ENCODE peak calls at places on chromosomes 5 and 9, in seven cellular contexts. One of them, this sample, is unnamed.

GRCh38 chr5:144183254-144183889 is 12.7 kb downstream of the KCTD16 start:
- DNase-seq in GM20000: no peak
- DNase-seq in BJ: no peak
- DNase-seq in fibroblast of lung: peak
- DNase-seq in neural progenitor cell: peak
- DNase-seq in epithelial cell of esophagus: peak
- DNase-seq in HCT116: no peak
- DNase-seq in this sample: no peak

GRCh38 chr5:154756203-154756870 is 1.2 kb downstream of the LARP1 start:
- DNase-seq in epithelial cell of esophagus: peak
- DNase-seq in HCT116: no peak
- DNase-seq in BJ: no peak
- DNase-seq in neural progenitor cell: peak
- DNase-seq in fibroblast of lung: no peak
- DNase-seq in GM20000: peak
- DNase-seq in this sample: peak

GRCh38 chr5:166716856-166717492 is 1574.5 kb upstream of the WWC1 start:
- DNase-seq in GM20000: no peak
- DNase-seq in BJ: no peak
- DNase-seq in epithelial cell of esophagus: no peak
- DNase-seq in HCT116: no peak
- DNase-seq in neural progenitor cell: no peak
- DNase-seq in fibroblast of lung: no peak
- DNase-seq in this sample: no peak

GRCh38 chr9:14768561-14769234 is 46.2 kb upstream of the CER1 start:
- DNase-seq in HCT116: peak
- DNase-seq in fibroblast of lung: peak
- DNase-seq in epithelial cell of esophagus: peak
- DNase-seq in neural progenitor cell: peak
- DNase-seq in BJ: peak
- DNase-seq in GM20000: peak
- DNase-seq in this sample: peak

GRCh38 chr9:116870566-116870965 is 183.5 kb downstream of the TRIM32 start:
- DNase-seq in BJ: no peak
- DNase-seq in fibroblast of lung: no peak
- DNase-seq in neural progenitor cell: no peak
- DNase-seq in epithelial cell of esophagus: peak
- DNase-seq in GM20000: no peak
- DNase-seq in HCT116: peak
- DNase-seq in this sample: peak

GRCh38 chr5:157523976-157524375 is 51.6 kb downstream of the ADAM19 start:
- DNase-seq in epithelial cell of esophagus: no peak
- DNase-seq in GM20000: no peak
- DNase-seq in HCT116: no peak
- DNase-seq in fibroblast of lung: no peak
- DNase-seq in BJ: no peak
- DNase-seq in neural progenitor cell: peak
- DNase-seq in this sample: no peak

GRCh38 chr5:138661991-138662434 is 86.8 kb upstream of the HSPA9 start:
- DNase-seq in fibroblast of lung: no peak
- DNase-seq in HCT116: no peak
- DNase-seq in neural progenitor cell: no peak
- DNase-seq in epithelial cell of esophagus: no peak
- DNase-seq in BJ: no peak
- DNase-seq in GM20000: no peak
- DNase-seq in this sample: no peak

GRCh38 chr5:54996476-54996875 is 11.1 kb upstream of the ESM1 start:
- DNase-seq in epithelial cell of esophagus: no peak
- DNase-seq in GM20000: no peak
- DNase-seq in neural progenitor cell: no peak
- DNase-seq in BJ: no peak
- DNase-seq in fibroblast of lung: no peak
- DNase-seq in HCT116: no peak
- DNase-seq in this sample: no peak

GRCh38 chr5:73382412-73382795 is 66.2 kb downstream of the FOXD1 start:
- DNase-seq in HCT116: no peak
- DNase-seq in epithelial cell of esophagus: no peak
- DNase-seq in GM20000: no peak
- DNase-seq in fibroblast of lung: no peak
- DNase-seq in neural progenitor cell: no peak
- DNase-seq in BJ: no peak
- DNase-seq in this sample: no peak

GRCh38 chr9:16118090-16118489 is 565.2 kb downstream of the CCDC171 start:
- DNase-seq in neural progenitor cell: no peak
- DNase-seq in epithelial cell of esophagus: no peak
- DNase-seq in HCT116: no peak
- DNase-seq in fibroblast of lung: no peak
- DNase-seq in BJ: no peak
- DNase-seq in GM20000: no peak
- DNase-seq in this sample: no peak

GRCh38 chr5:158660726-158661125 is 439.0 kb downstream of the EBF1 start:
- DNase-seq in fibroblast of lung: no peak
- DNase-seq in neural progenitor cell: no peak
- DNase-seq in GM20000: no peak
- DNase-seq in epithelial cell of esophagus: no peak
- DNase-seq in HCT116: no peak
- DNase-seq in BJ: peak
- DNase-seq in this sample: no peak

GRCh38 chr5:150106669-150107068 is 20.3 kb upstream of the CSF1R start:
- DNase-seq in fibroblast of lung: no peak
- DNase-seq in GM20000: peak
- DNase-seq in neural progenitor cell: no peak
- DNase-seq in BJ: no peak
- DNase-seq in HCT116: no peak
- DNase-seq in epithelial cell of esophagus: no peak
- DNase-seq in this sample: no peak

GRCh38 chr5:35618791-35619190 is 1.1 kb downstream of the SPEF2 start:
- DNase-seq in neural progenitor cell: no peak
- DNase-seq in GM20000: no peak
- DNase-seq in BJ: no peak
- DNase-seq in fibroblast of lung: no peak
- DNase-seq in epithelial cell of esophagus: no peak
- DNase-seq in HCT116: no peak
- DNase-seq in this sample: no peak

GRCh38 chr9:79686381-79687130 is 114.8 kb downstream of the TLE4 start:
- DNase-seq in BJ: peak
- DNase-seq in fibroblast of lung: peak
- DNase-seq in epithelial cell of esophagus: peak
- DNase-seq in HCT116: no peak
- DNase-seq in GM20000: no peak
- DNase-seq in neural progenitor cell: no peak
- DNase-seq in this sample: no peak

GRCh38 chr9:121686930-121687541 is 35.6 kb downstream of the DAB2IP start:
- DNase-seq in neural progenitor cell: peak
- DNase-seq in GM20000: peak
- DNase-seq in BJ: no peak
- DNase-seq in HCT116: peak
- DNase-seq in epithelial cell of esophagus: peak
- DNase-seq in fibroblast of lung: peak
- DNase-seq in this sample: peak
- TF ChIP-seq CTCF in neural progenitor cell: peak
- TF ChIP-seq CTCF in GM20000: peak
- TF ChIP-seq CTCF in BJ: peak
- TF ChIP-seq CTCF in HCT116: peak
- TF ChIP-seq CTCF in epithelial cell of esophagus: peak
- TF ChIP-seq CTCF in fibroblast of lung: peak
- TF ChIP-seq CTCF in this sample: peak

DNA sequence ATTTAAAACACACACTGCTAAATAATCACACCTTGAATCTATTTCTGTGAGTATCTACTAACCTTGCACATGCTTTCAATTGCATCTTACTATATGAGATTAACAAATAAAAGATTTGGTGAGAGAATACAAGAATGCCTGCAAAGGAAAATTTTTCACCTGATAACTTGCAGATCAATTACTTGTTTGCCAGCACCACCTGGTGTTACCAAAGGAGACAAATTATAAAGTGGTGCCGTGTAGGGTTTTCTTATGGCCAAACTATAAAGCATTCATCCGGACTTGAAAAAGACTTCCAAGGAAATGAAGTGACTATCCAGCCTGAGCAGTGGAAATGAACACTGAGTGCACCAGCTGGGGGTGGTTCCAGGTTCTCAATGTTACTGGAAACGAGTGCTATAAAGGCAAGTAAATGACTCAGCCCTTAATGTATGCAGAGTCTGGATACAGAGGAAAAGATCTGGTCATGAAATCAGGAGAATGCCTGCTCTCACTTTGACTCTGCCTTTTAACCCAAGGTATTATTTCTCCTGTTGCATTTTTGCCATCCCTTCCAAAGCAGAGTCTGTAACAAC is 113.2 kb downstream of the DNAH5 start:
- DNase-seq in epithelial cell of esophagus: peak
- DNase-seq in neural progenitor cell: no peak
- DNase-seq in fibroblast of lung: no peak
- DNase-seq in HCT116: no peak
- DNase-seq in GM20000: no peak
- DNase-seq in BJ: no peak
- DNase-seq in this sample: no peak
- TF ChIP-seq CTCF in epithelial cell of esophagus: peak
- TF ChIP-seq CTCF in neural progenitor cell: peak
- TF ChIP-seq CTCF in fibroblast of lung: no peak
- TF ChIP-seq CTCF in HCT116: no peak
- TF ChIP-seq CTCF in GM20000: no peak
- TF ChIP-seq CTCF in BJ: no peak
- TF ChIP-seq CTCF in this sample: peak

DNA sequence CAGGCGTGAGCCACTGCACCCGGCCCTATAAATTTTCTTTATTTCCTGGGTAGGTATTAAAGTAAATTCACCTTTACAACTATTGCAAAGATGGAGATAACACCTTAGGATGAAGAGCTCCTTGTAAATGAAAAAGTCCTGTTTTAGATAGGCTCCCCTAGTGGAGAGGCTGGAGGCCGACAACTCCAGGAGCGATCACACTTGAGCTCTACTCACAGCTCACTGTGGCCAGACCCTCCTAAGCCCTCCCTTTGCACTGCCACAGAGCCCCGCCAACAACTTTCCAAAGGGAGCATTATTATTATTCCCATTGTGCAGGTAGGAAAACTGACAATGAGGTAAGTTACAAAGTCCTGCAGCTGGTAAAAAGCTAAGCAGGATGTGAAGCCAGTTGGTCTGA is 139.1 kb upstream of the ERCC6L2 start:
- DNase-seq in fibroblast of lung: no peak
- DNase-seq in GM20000: no peak
- DNase-seq in neural progenitor cell: peak
- DNase-seq in BJ: no peak
- DNase-seq in HCT116: no peak
- DNase-seq in epithelial cell of esophagus: no peak
- DNase-seq in this sample: no peak
- TF ChIP-seq CTCF in fibroblast of lung: no peak
- TF ChIP-seq CTCF in GM20000: no peak
- TF ChIP-seq CTCF in neural progenitor cell: peak
- TF ChIP-seq CTCF in BJ: peak
- TF ChIP-seq CTCF in HCT116: no peak
- TF ChIP-seq CTCF in epithelial cell of esophagus: peak
- TF ChIP-seq CTCF in this sample: peak

GRCh38 chr5:172385164-172385563 is 69.2 kb downstream of the SH3PXD2B start:
- DNase-seq in BJ: no peak
- DNase-seq in epithelial cell of esophagus: no peak
- DNase-seq in fibroblast of lung: no peak
- DNase-seq in GM20000: no peak
- DNase-seq in HCT116: no peak
- DNase-seq in neural progenitor cell: no peak
- DNase-seq in this sample: no peak

GRCh38 chr5:172385661-172386187 is 68.6 kb downstream of the SH3PXD2B start:
- DNase-seq in GM20000: no peak
- DNase-seq in BJ: no peak
- DNase-seq in HCT116: no peak
- DNase-seq in epithelial cell of esophagus: no peak
- DNase-seq in neural progenitor cell: no peak
- DNase-seq in fibroblast of lung: no peak
- DNase-seq in this sample: no peak

GRCh38 chr5:172395483-172395882 is 58.8 kb downstream of the SH3PXD2B start:
- DNase-seq in epithelial cell of esophagus: no peak
- DNase-seq in BJ: no peak
- DNase-seq in neural progenitor cell: no peak
- DNase-seq in GM20000: no peak
- DNase-seq in fibroblast of lung: no peak
- DNase-seq in HCT116: no peak
- DNase-seq in this sample: no peak

DNA sequence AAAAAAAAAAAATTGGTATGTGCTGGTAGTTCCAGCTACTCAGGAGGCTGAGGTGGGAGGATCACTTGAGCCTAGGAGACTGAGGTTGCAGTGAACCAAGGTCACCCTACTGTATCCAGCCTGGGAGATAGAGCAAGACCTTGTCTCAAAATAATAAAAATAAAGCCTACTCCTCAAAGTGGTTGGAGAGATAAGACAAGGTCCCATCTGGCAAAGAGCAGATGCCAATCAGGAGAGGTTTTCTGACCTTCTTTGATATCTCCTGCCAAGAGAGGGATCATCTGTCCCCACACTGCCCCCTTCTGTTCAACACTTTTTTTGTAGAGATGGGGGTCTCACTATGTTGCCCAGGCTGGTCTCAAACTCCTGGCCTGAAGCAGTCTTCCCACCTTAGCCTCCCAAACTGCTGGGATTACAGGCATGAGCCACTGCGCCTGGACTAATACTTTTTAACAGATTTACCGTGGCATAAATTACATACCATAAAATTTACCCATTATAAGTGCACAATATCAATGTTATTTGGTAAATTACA is 64.7 kb downstream of the SH3PXD2B start:
- DNase-seq in BJ: no peak
- DNase-seq in GM20000: no peak
- DNase-seq in fibroblast of lung: no peak
- DNase-seq in neural progenitor cell: no peak
- DNase-seq in HCT116: no peak
- DNase-seq in epithelial cell of esophagus: no peak
- DNase-seq in this sample: no peak
- TF ChIP-seq CTCF in BJ: no peak
- TF ChIP-seq CTCF in GM20000: no peak
- TF ChIP-seq CTCF in fibroblast of lung: peak
- TF ChIP-seq CTCF in neural progenitor cell: no peak
- TF ChIP-seq CTCF in HCT116: peak
- TF ChIP-seq CTCF in epithelial cell of esophagus: no peak
- TF ChIP-seq CTCF in this sample: no peak